ENCODE peak calls at places on chromosomes 2 and 18, in eight cellular contexts. X, T, S, F, N, P, O and B are unnamed samples.

GRCh38 chr2:50143822-50144575 is 887.9 kb downstream of the NRXN1 start:
- DNase-seq in X (peak; percentile 2), T (peak; percentile 19), S (no peak), F (no peak), N (no peak), P (peak; percentile 10), O (peak; percentile 14), B (peak; percentile 42)

GRCh38 chr18:5295231-5295920 is at the start of gene ZBTB14:
- DNase-seq in X (peak; percentile 7), T (peak; percentile 35), S (peak; percentile 64), F (peak; percentile 29), N (peak; percentile 42), P (peak; percentile 71), O (peak; percentile 83), B (no peak)

GRCh38 chr2:165698621-165698946 is 95.5 kb downstream of the GALNT3 start:
- DNase-seq in X (peak; percentile 62), T (peak; percentile 45), S (peak; percentile 9), F (no peak), N (no peak), P (peak; percentile 13), O (no peak), B (no peak)

GRCh38 chr2:28080911-28081310 is 190.4 kb downstream of the BABAM2 start:
- DNase-seq in X (no peak), T (no peak), S (no peak), F (no peak), N (no peak), P (no peak), O (no peak), B (no peak)

GRCh38 chr2:164896226-164896625 is 54.6 kb upstream of the COBLL1 start:
- DNase-seq in X (peak; percentile 27), T (no peak), S (no peak), F (no peak), N (no peak), P (no peak), O (no peak), B (no peak)

GRCh38 chr2:240449764-240450531 is 14.5 kb downstream of the GPC1 start:
- DNase-seq in X (no peak), T (peak; percentile 63), S (no peak), F (no peak), N (no peak), P (no peak), O (no peak), B (no peak)

GRCh38 chr2:172398444-172398843 is 28.9 kb upstream of the ITGA6 start:
- DNase-seq in X (no peak), T (no peak), S (no peak), F (no peak), N (no peak), P (peak; percentile 40), O (no peak), B (no peak)

GRCh38 chr18:75209129-75209951 is at the start of gene PTGR3:
- DNase-seq in X (peak; percentile 57), T (peak; percentile 97), S (peak; percentile 72), F (peak; percentile 67), N (peak; percentile 69), P (peak; percentile 93), O (peak; percentile 77), B (peak; percentile 4)

GRCh38 chr2:117980381-117980780 is 33.5 kb downstream of the CCDC93 start:
- DNase-seq in X (peak; percentile 53), T (no peak), S (no peak), F (no peak), N (no peak), P (no peak), O (no peak), B (no peak)

GRCh38 chr2:37117566-37117965 is 33.2 kb downstream of the GPATCH11 start:
- DNase-seq in X (no peak), T (no peak), S (no peak), F (no peak), N (no peak), P (no peak), O (no peak), B (no peak)

GRCh38 chr2:134410831-134411231 is 157.0 kb downstream of the MGAT5 start:
- DNase-seq in X (peak; percentile 66), T (no peak), S (no peak), F (no peak), N (no peak), P (peak; percentile 15), O (no peak), B (no peak)

GRCh38 chr2:23803965-23804542 is 122.9 kb downstream of the ATAD2B start:
- DNase-seq in X (peak; percentile 34), T (peak; percentile 39), S (no peak), F (no peak), N (no peak), P (peak; percentile 15), O (no peak), B (no peak)

GRCh38 chr2:166031054-166031453 is 77.5 kb upstream of the TTC21B start:
- DNase-seq in X (no peak), T (no peak), S (no peak), F (no peak), N (no peak), P (no peak), O (no peak), B (no peak)